ENCODE peak calls at places on chromosomes 16 and 17, in ten cellular contexts. One of them, this sample, is unnamed.

GRCh38 chr17:69417545-69418483 is 3.3 kb downstream of the MAP2K6 start:
- DNase-seq in OCI-M1: no peak
- DNase-seq in activated T-cell treated with anti-CD3 and anti-CD28 coated beads, Interleukin-2, amount 50 U/mL, for 24 hours: no peak
- DNase-seq in NCI-H146: no peak
- DNase-seq in stimulated activated CD8-positive, alpha-beta memory T cell treated with anti-CD3 and anti-CD28 coated beads, Interleukin-7, amount 100 ng/mL, for 1 hour: no peak
- DNase-seq in stimulated activated CD4-positive, alpha-beta T cell treated with anti-CD3 and anti-CD28 coated beads, Interleukin-1b, Interleukin-23, amount 100 ng/mL, for 24 hours: no peak
- DNase-seq in OCI-LY7: no peak
- DNase-seq in activated gamma-delta T cell treated with anti-CD3 and anti-CD28 coated beads, Interleukin-2, amount 50 U/mL, for 16 hours: no peak
- DNase-seq in T-helper 17 cell: no peak
- DNase-seq in AG10803: no peak
- DNase-seq in this sample: no peak

GRCh38 chr17:66354981-66355380 is 52.6 kb downstream of the PRKCA start:
- DNase-seq in OCI-M1: no peak
- DNase-seq in activated T-cell treated with anti-CD3 and anti-CD28 coated beads, Interleukin-2, amount 50 U/mL, for 24 hours: no peak
- DNase-seq in NCI-H146: no peak
- DNase-seq in stimulated activated CD8-positive, alpha-beta memory T cell treated with anti-CD3 and anti-CD28 coated beads, Interleukin-7, amount 100 ng/mL, for 1 hour: no peak
- DNase-seq in stimulated activated CD4-positive, alpha-beta T cell treated with anti-CD3 and anti-CD28 coated beads, Interleukin-1b, Interleukin-23, amount 100 ng/mL, for 24 hours: no peak
- DNase-seq in OCI-LY7: no peak
- DNase-seq in activated gamma-delta T cell treated with anti-CD3 and anti-CD28 coated beads, Interleukin-2, amount 50 U/mL, for 16 hours: no peak
- DNase-seq in T-helper 17 cell: no peak
- DNase-seq in AG10803: peak; percentile 79
- DNase-seq in this sample: no peak

GRCh38 chr17:78707016-78707415 is 75.1 kb downstream of the CYTH1 start:
- DNase-seq in OCI-M1: no peak
- DNase-seq in activated T-cell treated with anti-CD3 and anti-CD28 coated beads, Interleukin-2, amount 50 U/mL, for 24 hours: no peak
- DNase-seq in NCI-H146: no peak
- DNase-seq in stimulated activated CD8-positive, alpha-beta memory T cell treated with anti-CD3 and anti-CD28 coated beads, Interleukin-7, amount 100 ng/mL, for 1 hour: no peak
- DNase-seq in stimulated activated CD4-positive, alpha-beta T cell treated with anti-CD3 and anti-CD28 coated beads, Interleukin-1b, Interleukin-23, amount 100 ng/mL, for 24 hours: no peak
- DNase-seq in OCI-LY7: no peak
- DNase-seq in activated gamma-delta T cell treated with anti-CD3 and anti-CD28 coated beads, Interleukin-2, amount 50 U/mL, for 16 hours: no peak
- DNase-seq in T-helper 17 cell: no peak
- DNase-seq in AG10803: no peak
- DNase-seq in this sample: no peak

GRCh38 chr17:43528319-43528987 is 17.7 kb downstream of the ETV4 start:
- DNase-seq in OCI-M1: no peak
- DNase-seq in activated T-cell treated with anti-CD3 and anti-CD28 coated beads, Interleukin-2, amount 50 U/mL, for 24 hours: no peak
- DNase-seq in NCI-H146: no peak
- DNase-seq in stimulated activated CD8-positive, alpha-beta memory T cell treated with anti-CD3 and anti-CD28 coated beads, Interleukin-7, amount 100 ng/mL, for 1 hour: no peak
- DNase-seq in stimulated activated CD4-positive, alpha-beta T cell treated with anti-CD3 and anti-CD28 coated beads, Interleukin-1b, Interleukin-23, amount 100 ng/mL, for 24 hours: no peak
- DNase-seq in OCI-LY7: no peak
- DNase-seq in activated gamma-delta T cell treated with anti-CD3 and anti-CD28 coated beads, Interleukin-2, amount 50 U/mL, for 16 hours: no peak
- DNase-seq in T-helper 17 cell: no peak
- DNase-seq in AG10803: no peak
- DNase-seq in this sample: no peak

GRCh38 chr17:12395733-12396354 is 269.8 kb upstream of the MYOCD start:
- DNase-seq in OCI-M1: peak; percentile 56
- DNase-seq in activated T-cell treated with anti-CD3 and anti-CD28 coated beads, Interleukin-2, amount 50 U/mL, for 24 hours: no peak
- DNase-seq in NCI-H146: no peak
- DNase-seq in stimulated activated CD8-positive, alpha-beta memory T cell treated with anti-CD3 and anti-CD28 coated beads, Interleukin-7, amount 100 ng/mL, for 1 hour: no peak
- DNase-seq in stimulated activated CD4-positive, alpha-beta T cell treated with anti-CD3 and anti-CD28 coated beads, Interleukin-1b, Interleukin-23, amount 100 ng/mL, for 24 hours: no peak
- DNase-seq in OCI-LY7: peak; percentile 29
- DNase-seq in activated gamma-delta T cell treated with anti-CD3 and anti-CD28 coated beads, Interleukin-2, amount 50 U/mL, for 16 hours: no peak
- DNase-seq in T-helper 17 cell: no peak
- DNase-seq in AG10803: no peak
- DNase-seq in this sample: no peak

GRCh38 chr17:37543527-37544122 is 53.9 kb downstream of the DUSP14 start:
- DNase-seq in OCI-M1: no peak
- DNase-seq in activated T-cell treated with anti-CD3 and anti-CD28 coated beads, Interleukin-2, amount 50 U/mL, for 24 hours: no peak
- DNase-seq in NCI-H146: no peak
- DNase-seq in stimulated activated CD8-positive, alpha-beta memory T cell treated with anti-CD3 and anti-CD28 coated beads, Interleukin-7, amount 100 ng/mL, for 1 hour: no peak
- DNase-seq in stimulated activated CD4-positive, alpha-beta T cell treated with anti-CD3 and anti-CD28 coated beads, Interleukin-1b, Interleukin-23, amount 100 ng/mL, for 24 hours: no peak
- DNase-seq in OCI-LY7: no peak
- DNase-seq in activated gamma-delta T cell treated with anti-CD3 and anti-CD28 coated beads, Interleukin-2, amount 50 U/mL, for 16 hours: no peak
- DNase-seq in T-helper 17 cell: no peak
- DNase-seq in AG10803: peak; percentile 48
- DNase-seq in this sample: no peak

GRCh38 chr16:11624645-11625607 is 38.2 kb upstream of the LITAF start:
- DNase-seq in OCI-M1: peak; percentile 88
- DNase-seq in activated T-cell treated with anti-CD3 and anti-CD28 coated beads, Interleukin-2, amount 50 U/mL, for 24 hours: no peak
- DNase-seq in NCI-H146: no peak
- DNase-seq in stimulated activated CD8-positive, alpha-beta memory T cell treated with anti-CD3 and anti-CD28 coated beads, Interleukin-7, amount 100 ng/mL, for 1 hour: no peak
- DNase-seq in stimulated activated CD4-positive, alpha-beta T cell treated with anti-CD3 and anti-CD28 coated beads, Interleukin-1b, Interleukin-23, amount 100 ng/mL, for 24 hours: no peak
- DNase-seq in OCI-LY7: no peak
- DNase-seq in activated gamma-delta T cell treated with anti-CD3 and anti-CD28 coated beads, Interleukin-2, amount 50 U/mL, for 16 hours: no peak
- DNase-seq in T-helper 17 cell: no peak
- DNase-seq in AG10803: peak; percentile 45
- DNase-seq in this sample: no peak

GRCh38 chr17:7685533-7686220 is 1.6 kb downstream of the TP53 start:
- DNase-seq in OCI-M1: peak; percentile 98
- DNase-seq in activated T-cell treated with anti-CD3 and anti-CD28 coated beads, Interleukin-2, amount 50 U/mL, for 24 hours: peak; percentile 91
- DNase-seq in NCI-H146: peak; percentile 91
- DNase-seq in stimulated activated CD8-positive, alpha-beta memory T cell treated with anti-CD3 and anti-CD28 coated beads, Interleukin-7, amount 100 ng/mL, for 1 hour: peak; percentile 75
- DNase-seq in stimulated activated CD4-positive, alpha-beta T cell treated with anti-CD3 and anti-CD28 coated beads, Interleukin-1b, Interleukin-23, amount 100 ng/mL, for 24 hours: peak; percentile 69
- DNase-seq in OCI-LY7: peak; percentile 97
- DNase-seq in activated gamma-delta T cell treated with anti-CD3 and anti-CD28 coated beads, Interleukin-2, amount 50 U/mL, for 16 hours: peak; percentile 79
- DNase-seq in T-helper 17 cell: peak; percentile 83
- DNase-seq in AG10803: peak; percentile 95
- DNase-seq in this sample: peak; percentile 89

GRCh38 chr17:59783221-59784016 is 76.0 kb downstream of the VMP1 start:
- DNase-seq in OCI-M1: peak; percentile 75
- DNase-seq in activated T-cell treated with anti-CD3 and anti-CD28 coated beads, Interleukin-2, amount 50 U/mL, for 24 hours: no peak
- DNase-seq in NCI-H146: no peak
- DNase-seq in stimulated activated CD8-positive, alpha-beta memory T cell treated with anti-CD3 and anti-CD28 coated beads, Interleukin-7, amount 100 ng/mL, for 1 hour: no peak
- DNase-seq in stimulated activated CD4-positive, alpha-beta T cell treated with anti-CD3 and anti-CD28 coated beads, Interleukin-1b, Interleukin-23, amount 100 ng/mL, for 24 hours: no peak
- DNase-seq in OCI-LY7: peak; percentile 55
- DNase-seq in activated gamma-delta T cell treated with anti-CD3 and anti-CD28 coated beads, Interleukin-2, amount 50 U/mL, for 16 hours: no peak
- DNase-seq in T-helper 17 cell: no peak
- DNase-seq in AG10803: peak; percentile 42
- DNase-seq in this sample: no peak

GRCh38 chr17:33945641-33946546 is 309.2 kb upstream of the CCL2 start:
- DNase-seq in OCI-M1: peak; percentile 29
- DNase-seq in activated T-cell treated with anti-CD3 and anti-CD28 coated beads, Interleukin-2, amount 50 U/mL, for 24 hours: no peak
- DNase-seq in NCI-H146: no peak
- DNase-seq in stimulated activated CD8-positive, alpha-beta memory T cell treated with anti-CD3 and anti-CD28 coated beads, Interleukin-7, amount 100 ng/mL, for 1 hour: no peak
- DNase-seq in stimulated activated CD4-positive, alpha-beta T cell treated with anti-CD3 and anti-CD28 coated beads, Interleukin-1b, Interleukin-23, amount 100 ng/mL, for 24 hours: no peak
- DNase-seq in OCI-LY7: no peak
- DNase-seq in activated gamma-delta T cell treated with anti-CD3 and anti-CD28 coated beads, Interleukin-2, amount 50 U/mL, for 16 hours: no peak
- DNase-seq in T-helper 17 cell: no peak
- DNase-seq in AG10803: no peak
- DNase-seq in this sample: no peak

GRCh38 chr17:39921323-39921722 is 2.9 kb upstream of the GSDMB start:
- DNase-seq in OCI-M1: no peak
- DNase-seq in activated T-cell treated with anti-CD3 and anti-CD28 coated beads, Interleukin-2, amount 50 U/mL, for 24 hours: peak; percentile 53
- DNase-seq in NCI-H146: no peak
- DNase-seq in stimulated activated CD8-positive, alpha-beta memory T cell treated with anti-CD3 and anti-CD28 coated beads, Interleukin-7, amount 100 ng/mL, for 1 hour: no peak
- DNase-seq in stimulated activated CD4-positive, alpha-beta T cell treated with anti-CD3 and anti-CD28 coated beads, Interleukin-1b, Interleukin-23, amount 100 ng/mL, for 24 hours: no peak
- DNase-seq in OCI-LY7: no peak
- DNase-seq in activated gamma-delta T cell treated with anti-CD3 and anti-CD28 coated beads, Interleukin-2, amount 50 U/mL, for 16 hours: no peak
- DNase-seq in T-helper 17 cell: no peak
- DNase-seq in AG10803: no peak
- DNase-seq in this sample: no peak

GRCh38 chr17:58491510-58492045 is 3.4 kb upstream of the HSF5 start:
- DNase-seq in OCI-M1: no peak
- DNase-seq in activated T-cell treated with anti-CD3 and anti-CD28 coated beads, Interleukin-2, amount 50 U/mL, for 24 hours: no peak
- DNase-seq in NCI-H146: no peak
- DNase-seq in stimulated activated CD8-positive, alpha-beta memory T cell treated with anti-CD3 and anti-CD28 coated beads, Interleukin-7, amount 100 ng/mL, for 1 hour: no peak
- DNase-seq in stimulated activated CD4-positive, alpha-beta T cell treated with anti-CD3 and anti-CD28 coated beads, Interleukin-1b, Interleukin-23, amount 100 ng/mL, for 24 hours: no peak
- DNase-seq in OCI-LY7: no peak
- DNase-seq in activated gamma-delta T cell treated with anti-CD3 and anti-CD28 coated beads, Interleukin-2, amount 50 U/mL, for 16 hours: no peak
- DNase-seq in T-helper 17 cell: no peak
- DNase-seq in AG10803: no peak
- DNase-seq in this sample: no peak

GRCh38 chr16:90001761-90002503 is 17.3 kb downstream of the DBNDD1 start:
- DNase-seq in OCI-M1: no peak
- DNase-seq in activated T-cell treated with anti-CD3 and anti-CD28 coated beads, Interleukin-2, amount 50 U/mL, for 24 hours: no peak
- DNase-seq in NCI-H146: no peak
- DNase-seq in stimulated activated CD8-positive, alpha-beta memory T cell treated with anti-CD3 and anti-CD28 coated beads, Interleukin-7, amount 100 ng/mL, for 1 hour: no peak
- DNase-seq in stimulated activated CD4-positive, alpha-beta T cell treated with anti-CD3 and anti-CD28 coated beads, Interleukin-1b, Interleukin-23, amount 100 ng/mL, for 24 hours: no peak
- DNase-seq in OCI-LY7: no peak
- DNase-seq in activated gamma-delta T cell treated with anti-CD3 and anti-CD28 coated beads, Interleukin-2, amount 50 U/mL, for 16 hours: no peak
- DNase-seq in T-helper 17 cell: no peak
- DNase-seq in AG10803: no peak
- DNase-seq in this sample: no peak

GRCh38 chr17:74873874-74874614 is 1.2 kb upstream of the FDXR start:
- DNase-seq in OCI-M1: peak; percentile 77
- DNase-seq in activated T-cell treated with anti-CD3 and anti-CD28 coated beads, Interleukin-2, amount 50 U/mL, for 24 hours: no peak
- DNase-seq in NCI-H146: no peak
- DNase-seq in stimulated activated CD8-positive, alpha-beta memory T cell treated with anti-CD3 and anti-CD28 coated beads, Interleukin-7, amount 100 ng/mL, for 1 hour: no peak
- DNase-seq in stimulated activated CD4-positive, alpha-beta T cell treated with anti-CD3 and anti-CD28 coated beads, Interleukin-1b, Interleukin-23, amount 100 ng/mL, for 24 hours: no peak
- DNase-seq in OCI-LY7: peak; percentile 27
- DNase-seq in activated gamma-delta T cell treated with anti-CD3 and anti-CD28 coated beads, Interleukin-2, amount 50 U/mL, for 16 hours: no peak
- DNase-seq in T-helper 17 cell: no peak
- DNase-seq in AG10803: no peak
- DNase-seq in this sample: no peak

GRCh38 chr17:38441429-38442061 is 13.3 kb downstream of the ARHGAP23 start:
- DNase-seq in OCI-M1: no peak
- DNase-seq in activated T-cell treated with anti-CD3 and anti-CD28 coated beads, Interleukin-2, amount 50 U/mL, for 24 hours: no peak
- DNase-seq in NCI-H146: no peak
- DNase-seq in stimulated activated CD8-positive, alpha-beta memory T cell treated with anti-CD3 and anti-CD28 coated beads, Interleukin-7, amount 100 ng/mL, for 1 hour: no peak
- DNase-seq in stimulated activated CD4-positive, alpha-beta T cell treated with anti-CD3 and anti-CD28 coated beads, Interleukin-1b, Interleukin-23, amount 100 ng/mL, for 24 hours: no peak
- DNase-seq in OCI-LY7: no peak
- DNase-seq in activated gamma-delta T cell treated with anti-CD3 and anti-CD28 coated beads, Interleukin-2, amount 50 U/mL, for 16 hours: no peak
- DNase-seq in T-helper 17 cell: no peak
- DNase-seq in AG10803: no peak
- DNase-seq in this sample: no peak

GRCh38 chr17:46851029-46851741 is at the start of gene WNT9B:
- DNase-seq in OCI-M1: no peak
- DNase-seq in activated T-cell treated with anti-CD3 and anti-CD28 coated beads, Interleukin-2, amount 50 U/mL, for 24 hours: no peak
- DNase-seq in NCI-H146: peak; percentile 82
- DNase-seq in stimulated activated CD8-positive, alpha-beta memory T cell treated with anti-CD3 and anti-CD28 coated beads, Interleukin-7, amount 100 ng/mL, for 1 hour: no peak
- DNase-seq in stimulated activated CD4-positive, alpha-beta T cell treated with anti-CD3 and anti-CD28 coated beads, Interleukin-1b, Interleukin-23, amount 100 ng/mL, for 24 hours: no peak
- DNase-seq in OCI-LY7: no peak
- DNase-seq in activated gamma-delta T cell treated with anti-CD3 and anti-CD28 coated beads, Interleukin-2, amount 50 U/mL, for 16 hours: no peak
- DNase-seq in T-helper 17 cell: no peak
- DNase-seq in AG10803: no peak
- DNase-seq in this sample: no peak

GRCh38 chr16:13956635-13957196 is 36.8 kb downstream of the ERCC4 start:
- DNase-seq in OCI-M1: no peak
- DNase-seq in activated T-cell treated with anti-CD3 and anti-CD28 coated beads, Interleukin-2, amount 50 U/mL, for 24 hours: no peak
- DNase-seq in NCI-H146: no peak
- DNase-seq in stimulated activated CD8-positive, alpha-beta memory T cell treated with anti-CD3 and anti-CD28 coated beads, Interleukin-7, amount 100 ng/mL, for 1 hour: no peak
- DNase-seq in stimulated activated CD4-positive, alpha-beta T cell treated with anti-CD3 and anti-CD28 coated beads, Interleukin-1b, Interleukin-23, amount 100 ng/mL, for 24 hours: no peak
- DNase-seq in OCI-LY7: no peak
- DNase-seq in activated gamma-delta T cell treated with anti-CD3 and anti-CD28 coated beads, Interleukin-2, amount 50 U/mL, for 16 hours: no peak
- DNase-seq in T-helper 17 cell: no peak
- DNase-seq in AG10803: no peak
- DNase-seq in this sample: no peak

GRCh38 chr16:59593256-59593655 is 859.1 kb upstream of the GOT2 start:
- DNase-seq in OCI-M1: no peak
- DNase-seq in activated T-cell treated with anti-CD3 and anti-CD28 coated beads, Interleukin-2, amount 50 U/mL, for 24 hours: no peak
- DNase-seq in NCI-H146: no peak
- DNase-seq in stimulated activated CD8-positive, alpha-beta memory T cell treated with anti-CD3 and anti-CD28 coated beads, Interleukin-7, amount 100 ng/mL, for 1 hour: no peak
- DNase-seq in stimulated activated CD4-positive, alpha-beta T cell treated with anti-CD3 and anti-CD28 coated beads, Interleukin-1b, Interleukin-23, amount 100 ng/mL, for 24 hours: no peak
- DNase-seq in OCI-LY7: no peak
- DNase-seq in activated gamma-delta T cell treated with anti-CD3 and anti-CD28 coated beads, Interleukin-2, amount 50 U/mL, for 16 hours: no peak
- DNase-seq in T-helper 17 cell: no peak
- DNase-seq in AG10803: peak; percentile 95
- DNase-seq in this sample: no peak

GRCh38 chr16:13781579-13782338 is 138.2 kb upstream of the ERCC4 start:
- DNase-seq in OCI-M1: no peak
- DNase-seq in activated T-cell treated with anti-CD3 and anti-CD28 coated beads, Interleukin-2, amount 50 U/mL, for 24 hours: no peak
- DNase-seq in NCI-H146: no peak
- DNase-seq in stimulated activated CD8-positive, alpha-beta memory T cell treated with anti-CD3 and anti-CD28 coated beads, Interleukin-7, amount 100 ng/mL, for 1 hour: no peak
- DNase-seq in stimulated activated CD4-positive, alpha-beta T cell treated with anti-CD3 and anti-CD28 coated beads, Interleukin-1b, Interleukin-23, amount 100 ng/mL, for 24 hours: no peak
- DNase-seq in OCI-LY7: no peak
- DNase-seq in activated gamma-delta T cell treated with anti-CD3 and anti-CD28 coated beads, Interleukin-2, amount 50 U/mL, for 16 hours: no peak
- DNase-seq in T-helper 17 cell: no peak
- DNase-seq in AG10803: no peak
- DNase-seq in this sample: no peak

GRCh38 chr17:61561354-61561753 is 29.7 kb downstream of the NACA2 start:
- DNase-seq in OCI-M1: no peak
- DNase-seq in activated T-cell treated with anti-CD3 and anti-CD28 coated beads, Interleukin-2, amount 50 U/mL, for 24 hours: no peak
- DNase-seq in NCI-H146: no peak
- DNase-seq in stimulated activated CD8-positive, alpha-beta memory T cell treated with anti-CD3 and anti-CD28 coated beads, Interleukin-7, amount 100 ng/mL, for 1 hour: no peak
- DNase-seq in stimulated activated CD4-positive, alpha-beta T cell treated with anti-CD3 and anti-CD28 coated beads, Interleukin-1b, Interleukin-23, amount 100 ng/mL, for 24 hours: no peak
- DNase-seq in OCI-LY7: no peak
- DNase-seq in activated gamma-delta T cell treated with anti-CD3 and anti-CD28 coated beads, Interleukin-2, amount 50 U/mL, for 16 hours: no peak
- DNase-seq in T-helper 17 cell: no peak
- DNase-seq in AG10803: no peak
- DNase-seq in this sample: no peak

GRCh38 chr16:68251812-68252211 is 6.6 kb downstream of the PLA2G15 start:
- DNase-seq in OCI-M1: no peak
- DNase-seq in activated T-cell treated with anti-CD3 and anti-CD28 coated beads, Interleukin-2, amount 50 U/mL, for 24 hours: no peak
- DNase-seq in NCI-H146: no peak
- DNase-seq in stimulated activated CD8-positive, alpha-beta memory T cell treated with anti-CD3 and anti-CD28 coated beads, Interleukin-7, amount 100 ng/mL, for 1 hour: no peak
- DNase-seq in stimulated activated CD4-positive, alpha-beta T cell treated with anti-CD3 and anti-CD28 coated beads, Interleukin-1b, Interleukin-23, amount 100 ng/mL, for 24 hours: no peak
- DNase-seq in OCI-LY7: peak; percentile 92
- DNase-seq in activated gamma-delta T cell treated with anti-CD3 and anti-CD28 coated beads, Interleukin-2, amount 50 U/mL, for 16 hours: no peak
- DNase-seq in T-helper 17 cell: no peak
- DNase-seq in AG10803: no peak
- DNase-seq in this sample: no peak